ENCODE peak calls at places on chromosomes 5 and 9, in five cellular contexts. S, G, V, R and T are unnamed samples.

GRCh38 chr5:27252911-27253310 is 214.5 kb upstream of the CDH9 start:
- DNase-seq in G (no peak), V (no peak), S (no peak), R (no peak), T (no peak)

GRCh38 chr9:126125177-126125576 is 201.5 kb upstream of the MVB12B start:
- DNase-seq in R (peak; percentile 2), G (no peak), V (no peak), S (no peak), T (no peak)

GRCh38 chr5:854966-855743 is 4.4 kb upstream of the ZDHHC11 start:
- DNase-seq in G (no peak), R (no peak), V (no peak), S (no peak), T (no peak)

GRCh38 chr9:117649126-117649525 is 55.1 kb upstream of the TLR4 start:
- DNase-seq in R (no peak), S (no peak), G (no peak), V (no peak), T (no peak)

GRCh38 chr9:87607859-87608258 is 110.2 kb downstream of the DAPK1 start:
- DNase-seq in S (no peak), G (no peak), R (no peak), V (no peak), T (no peak)

GRCh38 chr5:95884021-95884333 is 61.5 kb upstream of the GLRX start:
- DNase-seq in V (no peak), S (no peak), R (no peak), G (no peak), T (no peak)

GRCh38 chr5:59999056-59999455 is 105.5 kb upstream of the PDE4D start:
- DNase-seq in R (peak; percentile 27), V (no peak), G (no peak), S (no peak), T (no peak)

GRCh38 chr5:58946232-58946631 is 363.4 kb downstream of the RAB3C start:
- DNase-seq in R (no peak), V (no peak), G (no peak), S (no peak), T (no peak)

GRCh38 chr5:152470167-152470566 is 65.1 kb upstream of the NMUR2 start:
- DNase-seq in S (no peak), R (no peak), G (no peak), V (no peak), T (no peak)

GRCh38 chr9:134554011-134554749 is 87.4 kb upstream of the COL5A1 start:
- DNase-seq in G (no peak), R (no peak), S (no peak), V (no peak), T (no peak)

GRCh38 chr5:30287890-30288289 is 905.6 kb upstream of the CDH6 start:
- DNase-seq in V (no peak), G (no peak), R (no peak), S (no peak), T (peak; percentile 41)

GRCh38 chr5:176414704-176415103 is 1.6 kb downstream of the CLTB start:
- DNase-seq in G (no peak), R (no peak), V (no peak), S (no peak), T (no peak)

GRCh38 chr9:98369896-98370295 is 114.4 kb upstream of the TBC1D2 start:
- DNase-seq in R (no peak), G (no peak), S (no peak), V (no peak), T (no peak)

GRCh38 chr9:98085955-98086354 is 29.4 kb downstream of the NANS start:
- DNase-seq in V (no peak), S (peak; percentile 71), R (no peak), G (no peak), T (no peak)

GRCh38 chr9:86434039-86434726 is 80.0 kb upstream of the TUT7 start:
- DNase-seq in R (peak; percentile 81), S (no peak), V (peak; percentile 39), G (peak; percentile 56), T (peak; percentile 76)

GRCh38 chr9:1173986-1174385 is 123.8 kb downstream of the DMRT2 start:
- DNase-seq in R (no peak), S (no peak), V (no peak), G (no peak), T (no peak)

GRCh38 chr5:33981408-33982171 is 2.9 kb downstream of the SLC45A2 start:
- DNase-seq in G (no peak), R (no peak), S (no peak), V (no peak), T (no peak)

GRCh38 chr9:26296910-26297309 is 595.7 kb downstream of the CAAP1 start:
- DNase-seq in R (no peak), G (no peak), V (no peak), S (no peak), T (no peak)

GRCh38 chr9:124863371-124863831 is 1.5 kb downstream of the ARPC5L start:
- DNase-seq in S (no peak), V (no peak), G (no peak), R (no peak), T (peak; percentile 81)

GRCh38 chr5:171957591-171958251 is 48.7 kb downstream of the FBXW11 start:
- DNase-seq in V (peak; percentile 35), R (no peak), S (no peak), G (no peak), T (no peak)

GRCh38 chr9:5893134-5893505 is 2.4 kb downstream of the MLANA start:
- DNase-seq in S (no peak), G (no peak), R (no peak), V (peak; percentile 62), T (no peak)

GRCh38 chr9:128735373-128735772 is 11.4 kb upstream of the ZDHHC12 start:
- DNase-seq in G (peak; percentile 84), S (no peak), R (no peak), V (no peak), T (no peak)

DNA sequence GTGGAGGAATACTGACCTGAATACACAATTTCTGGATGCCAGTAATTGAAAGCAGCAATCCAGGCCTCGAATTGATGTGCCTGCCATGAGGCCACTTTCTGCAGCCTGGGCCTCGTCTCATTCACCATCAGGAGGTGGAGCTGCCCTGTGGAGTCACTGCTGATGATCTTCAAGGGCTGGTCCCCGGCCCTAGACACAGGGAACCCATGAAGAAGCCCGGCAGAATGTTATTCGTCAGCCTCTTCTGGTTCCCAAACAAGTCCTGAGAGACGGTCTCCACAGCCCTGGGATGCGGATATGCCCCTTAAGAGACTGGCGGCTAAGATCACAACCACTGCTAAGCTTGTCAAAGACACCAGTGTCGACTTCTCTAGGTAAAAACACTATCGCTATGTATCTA is 4.5 kb downstream of the DPH7 start:
- DNase-seq in V (no peak), R (no peak), G (no peak), S (no peak), T (no peak)
- H4K20me1 ChIP-seq in V (no peaks in the 10 kb centered on the region), R (no peaks in the 10 kb centered on the region), G (peaks cover 7% of the 10 kb centered on the region), S (no peaks in the 10 kb centered on the region), T (peaks cover 7% of the 10 kb centered on the region)

GRCh38 chr5:150442699-150443080 is 6.8 kb downstream of the RPS14 start:
- DNase-seq in S (no peak), V (no peak), R (no peak), G (no peak), T (no peak)
- H4K20me1 ChIP-seq in S (no peaks in the 10 kb centered on the region), V (peaks cover 43% of the 10 kb centered on the region), R (peaks cover 29% of the 10 kb centered on the region), G (peaks cover 55% of the 10 kb centered on the region), T (peaks cover 33% of the 10 kb centered on the region)

DNA sequence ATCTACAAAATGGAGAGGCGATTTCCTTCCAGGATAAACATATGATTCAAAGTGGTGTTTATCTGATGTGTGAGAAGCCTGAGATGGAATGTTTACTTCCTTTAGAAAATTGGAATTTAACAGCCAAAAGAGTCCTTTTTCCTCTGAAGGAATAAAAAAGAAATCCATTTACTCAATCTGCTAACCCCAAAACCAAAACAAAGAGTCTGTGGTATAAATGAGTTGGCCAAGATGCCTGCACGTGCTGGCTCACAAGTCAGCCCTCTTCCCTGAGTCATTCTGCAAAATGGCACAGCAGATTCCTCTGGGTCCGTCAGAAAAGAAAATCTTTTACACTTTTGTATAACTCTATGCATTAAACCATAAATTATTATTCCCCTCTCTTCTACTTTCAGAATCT is 60.8 kb downstream of the EBF1 start:
- DNase-seq in G (no peak), S (no peak), R (no peak), V (no peak), T (no peak)
- H4K20me1 ChIP-seq in G (no peaks in the 10 kb centered on the region), S (no peaks in the 10 kb centered on the region), R (no peaks in the 10 kb centered on the region), V (no peaks in the 10 kb centered on the region), T (no peaks in the 10 kb centered on the region)

DNA sequence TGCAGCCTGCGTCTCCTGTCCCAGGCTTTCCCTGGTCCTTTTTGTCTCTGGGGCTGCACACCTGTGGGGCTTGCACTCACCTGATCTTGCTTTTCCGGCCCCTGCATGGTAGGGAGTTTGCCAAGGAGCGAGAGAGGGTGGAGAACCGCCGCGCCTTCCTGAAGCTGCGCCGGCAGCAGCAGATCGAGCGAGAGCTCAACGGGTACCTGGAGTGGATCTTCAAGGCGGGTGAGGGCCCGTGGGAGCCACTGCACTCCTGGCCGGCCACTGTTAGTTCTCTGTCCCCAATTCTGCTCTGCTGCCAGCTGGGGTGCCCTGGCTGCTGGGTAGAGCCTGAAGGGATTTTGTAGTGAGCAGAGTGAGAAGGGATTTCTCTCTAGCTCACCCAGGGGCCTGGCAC is 78.0 kb downstream of the CACNA1B start:
- DNase-seq in S (no peak), V (no peak), R (no peak), G (no peak), T (no peak)
- H4K20me1 ChIP-seq in S (no peaks in the 10 kb centered on the region), V (peaks cover 4% of the 10 kb centered on the region), R (no peaks in the 10 kb centered on the region), G (no peaks in the 10 kb centered on the region), T (no peaks in the 10 kb centered on the region)

DNA sequence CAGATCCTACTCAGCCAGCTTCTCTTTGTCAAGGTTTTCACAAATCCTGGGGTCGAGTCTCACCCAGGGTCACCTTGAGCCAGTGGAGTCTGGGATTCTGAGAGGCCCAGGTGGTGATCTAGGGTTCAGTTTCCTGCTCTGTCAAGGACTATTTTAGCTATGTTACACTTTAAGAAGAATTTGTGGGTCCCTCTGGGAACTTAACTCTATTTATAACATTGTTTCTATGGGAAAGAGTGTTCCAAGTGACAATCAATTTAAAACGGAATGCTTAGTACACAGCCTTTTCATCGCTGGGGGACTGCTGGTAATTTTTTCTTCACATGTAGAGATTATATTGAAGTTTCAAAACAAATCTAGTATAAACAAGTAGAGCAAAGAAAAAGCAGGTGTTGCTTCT is 26.9 kb upstream of the TMEM252 start:
- DNase-seq in R (no peak), S (no peak), G (no peak), V (no peak), T (no peak)
- H4K20me1 ChIP-seq in R (no peaks in the 10 kb centered on the region), S (no peaks in the 10 kb centered on the region), G (no peaks in the 10 kb centered on the region), V (no peaks in the 10 kb centered on the region), T (no peaks in the 10 kb centered on the region)

GRCh38 chr9:137053944-137054931 is at the start of gene ENTPD2:
- DNase-seq in V (peak; percentile 35), G (no peak), S (peak; percentile 71), R (peak; percentile 89), T (no peak)
- H4K20me1 ChIP-seq in V (no peaks in the 10 kb centered on the region), G (no peaks in the 10 kb centered on the region), S (no peaks in the 10 kb centered on the region), R (no peaks in the 10 kb centered on the region), T (peaks cover 3% of the 10 kb centered on the region)

DNA sequence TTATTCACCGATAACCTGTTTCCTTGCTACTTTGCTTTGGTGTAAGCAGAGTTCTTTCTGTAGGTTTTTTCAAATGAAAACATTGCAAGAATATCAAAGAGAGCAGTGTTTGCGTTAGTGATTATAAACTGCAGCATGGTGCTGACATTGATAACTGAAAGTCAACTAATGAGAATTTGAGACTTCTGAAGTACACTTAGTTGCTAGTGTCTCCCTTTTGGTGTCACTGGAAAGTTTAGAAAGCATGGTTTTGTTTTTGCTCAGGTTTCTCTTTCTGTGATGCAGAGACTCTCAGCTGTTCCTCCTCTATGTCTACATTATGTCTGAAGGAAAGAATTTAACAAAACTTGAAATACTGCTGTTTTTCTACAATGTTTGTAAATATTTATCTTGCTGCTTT is 80.2 kb upstream of the ZNF169 start:
- DNase-seq in R (no peak), V (peak; percentile 44), G (no peak), S (no peak), T (no peak)
- H4K20me1 ChIP-seq in R (peaks cover 74% of the 10 kb centered on the region), V (peaks cover 65% of the 10 kb centered on the region), G (peaks cover 74% of the 10 kb centered on the region), S (no peaks in the 10 kb centered on the region), T (peaks cover 28% of the 10 kb centered on the region)